ENCODE peak calls at places on chromosomes 16 and 17, in eight cellular contexts. Q, A, L, G, J, C, V and X are unnamed samples.

GRCh38 chr16:72990003-72990521 is 57.9 kb downstream of the ZFHX3 start:
- DNase-seq in Q (no peak), A (peak), L (no peak), G (no peak), J (no peak), C (peak), V (no peak), X (peak)

GRCh38 chr17:17305282-17305801 is 2.2 kb downstream of the NT5M start:
- DNase-seq in Q (peak), A (no peak), L (peak), G (no peak), J (no peak), C (no peak), V (peak), X (no peak)

GRCh38 chr17:57873261-57874057 is 23.6 kb upstream of the MRPS23 start:
- DNase-seq in Q (no peak), A (no peak), L (no peak), G (no peak), J (no peak), C (no peak), V (no peak), X (no peak)

GRCh38 chr16:55294947-55295346 is 29.1 kb upstream of the IRX6 start:
- DNase-seq in Q (no peak), A (no peak), L (no peak), G (no peak), J (no peak), C (no peak), V (no peak), X (peak)

GRCh38 chr16:4830408-4830807 is 16.7 kb downstream of the GLYR1 start:
- DNase-seq in Q (no peak), A (no peak), L (no peak), G (no peak), J (no peak), C (no peak), V (no peak), X (no peak)

GRCh38 chr17:5557485-5557884 is 26.8 kb downstream of the NLRP1 start:
- DNase-seq in Q (no peak), A (peak), L (no peak), G (no peak), J (no peak), C (no peak), V (no peak), X (peak)

GRCh38 chr17:77034677-77035424 is 105.9 kb upstream of the SEC14L1 start:
- DNase-seq in Q (no peak), A (no peak), L (no peak), G (no peak), J (no peak), C (no peak), V (no peak), X (no peak)

GRCh38 chr17:49707246-49707607 is 537 bp downstream of the SLC35B1 start:
- DNase-seq in Q (peak), A (no peak), L (no peak), G (no peak), J (no peak), C (no peak), V (no peak), X (no peak)

GRCh38 chr16:46727184-46727583 is 21.0 kb downstream of the MYLK3 start:
- DNase-seq in Q (no peak), A (no peak), L (no peak), G (no peak), J (no peak), C (peak), V (no peak), X (no peak)

GRCh38 chr16:3120435-3120834 is 8.0 kb downstream of the ZNF205 start:
- DNase-seq in Q (no peak), A (no peak), L (no peak), G (no peak), J (no peak), C (no peak), V (no peak), X (no peak)

GRCh38 chr17:75876938-75877751 is 1.2 kb downstream of the TRIM47 start:
- DNase-seq in Q (no peak), A (no peak), L (no peak), G (peak), J (peak), C (peak), V (no peak), X (peak)

GRCh38 chr17:50918933-50919296 is 52.8 kb upstream of the TOB1 start:
- DNase-seq in Q (no peak), A (no peak), L (no peak), G (no peak), J (no peak), C (no peak), V (no peak), X (no peak)

GRCh38 chr16:48491517-48491916 is 106.3 kb upstream of the SIAH1 start:
- DNase-seq in Q (no peak), A (no peak), L (no peak), G (no peak), J (no peak), C (no peak), V (no peak), X (no peak)

GRCh38 chr17:42673885-42674754 is 2.7 kb downstream of the PLEKHH3 start:
- DNase-seq in Q (peak), A (peak), L (no peak), G (no peak), J (no peak), C (peak), V (peak), X (peak)

GRCh38 chr17:56752263-56752662 is 81.5 kb downstream of the C17orf67 start:
- DNase-seq in Q (no peak), A (no peak), L (no peak), G (no peak), J (no peak), C (no peak), V (peak), X (peak)

GRCh38 chr16:51337662-51338061 is 186.6 kb upstream of the SALL1 start:
- DNase-seq in Q (no peak), A (peak), L (no peak), G (no peak), J (no peak), C (no peak), V (no peak), X (no peak)

GRCh38 chr17:77076046-77076882 is 64.5 kb upstream of the SEC14L1 start:
- DNase-seq in Q (no peak), A (no peak), L (no peak), G (no peak), J (no peak), C (no peak), V (no peak), X (peak)

GRCh38 chr17:48995332-48995870 is 1.8 kb upstream of the IGF2BP1 start:
- DNase-seq in Q (no peak), A (no peak), L (no peak), G (no peak), J (no peak), C (peak), V (no peak), X (no peak)

GRCh38 chr17:81294512-81295030 is 536 bp downstream of the SLC38A10 start:
- DNase-seq in Q (no peak), A (peak), L (no peak), G (no peak), J (no peak), C (no peak), V (no peak), X (no peak)

GRCh38 chr17:12883472-12883871 is 94.2 kb downstream of the ARHGAP44 start:
- DNase-seq in Q (no peak), A (no peak), L (no peak), G (no peak), J (no peak), C (no peak), V (no peak), X (no peak)

GRCh38 chr16:85348921-85349334 is 236.7 kb upstream of the CIBAR2 start:
- DNase-seq in Q (no peak), A (no peak), L (no peak), G (no peak), J (no peak), C (no peak), V (peak), X (no peak)

GRCh38 chr17:81967533-81968395 is 6.8 kb upstream of the NOTUM start:
- DNase-seq in Q (peak), A (no peak), L (peak), G (peak), J (no peak), C (peak), V (peak), X (peak)

GRCh38 chr16:67210069-67210937 is 11.4 kb downstream of the ELMO3 start:
- DNase-seq in Q (no peak), A (no peak), L (no peak), G (no peak), J (no peak), C (no peak), V (no peak), X (no peak)

GRCh38 chr17:2283302-2283701 is 20.3 kb downstream of the SMG6 start:
- DNase-seq in Q (no peak), A (no peak), L (no peak), G (no peak), J (no peak), C (no peak), V (no peak), X (no peak)

GRCh38 chr17:61426482-61427304 is 25.5 kb upstream of the TBX4 start:
- DNase-seq in Q (no peak), A (no peak), L (no peak), G (no peak), J (no peak), C (no peak), V (no peak), X (no peak)

GRCh38 chr17:71845354-71845753 is 275.5 kb upstream of the SOX9 start:
- DNase-seq in Q (no peak), A (no peak), L (no peak), G (no peak), J (no peak), C (no peak), V (no peak), X (no peak)

GRCh38 chr17:73990290-73990689 is 213.2 kb upstream of the RPL38 start:
- DNase-seq in Q (no peak), A (no peak), L (no peak), G (no peak), J (no peak), C (no peak), V (no peak), X (no peak)

GRCh38 chr17:64506201-64506575 is at the start of gene DDX5:
- DNase-seq in Q (peak), A (peak), L (peak), G (peak), J (peak), C (peak), V (peak), X (no peak)

GRCh38 chr16:68646948-68647659 is 2.0 kb downstream of the CDH3 start:
- DNase-seq in Q (no peak), A (no peak), L (no peak), G (no peak), J (no peak), C (no peak), V (no peak), X (peak)

GRCh38 chr17:48623583-48623982 is 2.6 kb downstream of the HOXB9 start:
- DNase-seq in Q (no peak), A (no peak), L (no peak), G (no peak), J (no peak), C (no peak), V (no peak), X (no peak)

GRCh38 chr17:41548844-41549595 is 20.9 kb upstream of the KRT19 start:
- DNase-seq in Q (peak), A (peak), L (peak), G (peak), J (no peak), C (peak), V (peak), X (peak)

GRCh38 chr16:52191533-52192134 is 355.3 kb downstream of the TOX3 start:
- DNase-seq in Q (peak), A (peak), L (peak), G (peak), J (peak), C (no peak), V (peak), X (peak)

GRCh38 chr17:62807812-62808575 is at the start of gene MARCHF10:
- DNase-seq in Q (peak), A (no peak), L (no peak), G (no peak), J (no peak), C (peak), V (no peak), X (no peak)